ENCODE peak calls at places on chromosomes 7 and 10, in ten cellular contexts. A is astrocyte of the spinal cord, J is cardiac muscle cell, B is AG09309, E is right atrium auricular region, K is breast epithelium, Z is dorsolateral prefrontal cortex, C is fibroblast of lung, S is GM23338, Y is ovary. D is an unnamed sample.

GRCh38 chr7:32515890-32516550 is 20.7 kb downstream of the AVL9 start:
- DNase-seq in B (no peak), S (no peak), Z (no peak), J (no peak), E (no peak), K (no peak), A (peak; percentile 58), Y (no peak), C (no peak), D (no peak)

GRCh38 chr10:43866712-43867111 is 218.0 kb upstream of the ZNF32 start:
- DNase-seq in Z (no peak), C (no peak), B (no peak), Y (no peak), E (no peak), K (no peak), S (no peak), J (no peak), A (no peak), D (no peak)

GRCh38 chr7:96202102-96202501 is 119.8 kb downstream of the SLC25A13 start:
- DNase-seq in C (no peak), A (no peak), B (no peak), Y (no peak), S (no peak), J (no peak), Z (no peak), K (no peak), E (no peak), D (no peak)

GRCh38 chr7:30163231-30163894 is 28.6 kb downstream of the MTURN start:
- DNase-seq in Y (no peak), C (no peak), A (no peak), Z (no peak), J (no peak), B (no peak), K (no peak), E (no peak), S (no peak), D (no peak)

GRCh38 chr7:106610996-106611886 is 49.7 kb downstream of the CCDC71L start:
- DNase-seq in A (peak; percentile 19), C (peak; percentile 25), Z (no peak), J (peak; percentile 87), Y (no peak), S (peak; percentile 14), K (no peak), E (no peak), B (peak; percentile 33), D (peak; percentile 89)

GRCh38 chr7:140591178-140591902 is 49.3 kb downstream of the DENND2A start:
- DNase-seq in S (no peak), C (no peak), A (peak; percentile 26), B (no peak), E (no peak), Y (no peak), J (no peak), K (no peak), Z (no peak), D (no peak)

GRCh38 chr7:13155188-13155587 is 467.8 kb downstream of the ARL4A start:
- DNase-seq in C (no peak), E (no peak), J (no peak), A (no peak), K (no peak), B (no peak), S (no peak), Z (no peak), Y (no peak), D (no peak)

GRCh38 chr7:28882896-28883470 is 75.1 kb downstream of the TRIL start:
- DNase-seq in J (no peak), Y (no peak), Z (no peak), K (no peak), S (no peak), B (no peak), A (no peak), C (no peak), E (no peak), D (no peak)

GRCh38 chr10:90652519-90652918 is 205.3 kb downstream of the HTR7 start:
- DNase-seq in J (peak; percentile 66), Y (no peak), K (no peak), A (peak; percentile 48), E (no peak), Z (no peak), S (peak; percentile 60), C (peak; percentile 56), B (no peak), D (peak; percentile 62)
- TF ChIP-seq CTCF in J (peak; percentile 66), Y (no peak), K (no peak), A (peak; percentile 77), E (no peak), Z (peak; percentile 29), S (peak; percentile 67), C (peak; percentile 72), B (peak; percentile 30), D (peak; percentile 72)

GRCh38 chr7:133079296-133079695 is 2.6 kb downstream of the CHCHD3 start:
- DNase-seq in Y (no peak), B (no peak), K (no peak), S (peak; percentile 62), A (no peak), E (no peak), J (no peak), Z (no peak), C (no peak), D (no peak)

GRCh38 chr7:133081119-133081604 is 728 bp downstream of the CHCHD3 start:
- DNase-seq in Z (no peak), B (no peak), K (no peak), S (peak; percentile 40), J (no peak), C (no peak), A (no peak), Y (no peak), E (no peak), D (peak; percentile 15)

GRCh38 chr7:133077394-133077793 is 4.5 kb downstream of the CHCHD3 start:
- DNase-seq in E (no peak), C (no peak), Y (no peak), B (no peak), A (no peak), J (no peak), S (no peak), Z (no peak), K (no peak), D (no peak)

GRCh38 chr7:133081605-133082389 is at the start of gene CHCHD3:
- DNase-seq in E (peak; percentile 98), B (peak; percentile 91), J (peak; percentile 99), K (peak; percentile 98), Z (peak; percentile 99), A (peak; percentile 98), C (peak; percentile 97), S (peak; percentile 99), Y (peak; percentile 97), D (peak; percentile 97)

DNA sequence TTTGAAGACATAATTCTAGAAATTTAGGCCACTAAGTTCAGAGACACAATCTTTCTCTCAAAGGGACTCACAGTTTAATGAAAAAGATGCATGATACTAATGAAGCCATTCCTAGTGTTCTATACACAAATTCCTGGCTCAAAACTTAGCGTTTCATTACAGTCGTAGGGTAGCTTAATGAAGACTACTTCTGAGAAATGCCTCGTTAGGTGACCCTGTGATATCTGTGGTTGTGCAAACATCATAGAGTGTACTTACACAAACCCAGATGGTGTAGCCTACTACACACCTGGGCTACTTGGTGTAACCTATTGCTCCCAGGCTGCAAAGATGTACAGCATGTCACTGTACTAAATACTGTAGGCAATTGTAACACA is 488 bp upstream of the CHCHD3 start:
- DNase-seq in K (no peak), Y (no peak), Z (no peak), J (no peak), E (no peak), B (no peak), S (no peak), A (no peak), C (no peak), D (no peak)
- H3K4me3 ChIP-seq in K (peak overlapping the region; percentile 87), Y (no peak overlapping the region), Z (peak overlapping the region; percentile 94), J (no peak overlapping the region), E (no peak overlapping the region), B (no peak overlapping the region), S (no peak overlapping the region), A (no peak overlapping the region), C (no peak overlapping the region), D (no peak overlapping the region)

DNA sequence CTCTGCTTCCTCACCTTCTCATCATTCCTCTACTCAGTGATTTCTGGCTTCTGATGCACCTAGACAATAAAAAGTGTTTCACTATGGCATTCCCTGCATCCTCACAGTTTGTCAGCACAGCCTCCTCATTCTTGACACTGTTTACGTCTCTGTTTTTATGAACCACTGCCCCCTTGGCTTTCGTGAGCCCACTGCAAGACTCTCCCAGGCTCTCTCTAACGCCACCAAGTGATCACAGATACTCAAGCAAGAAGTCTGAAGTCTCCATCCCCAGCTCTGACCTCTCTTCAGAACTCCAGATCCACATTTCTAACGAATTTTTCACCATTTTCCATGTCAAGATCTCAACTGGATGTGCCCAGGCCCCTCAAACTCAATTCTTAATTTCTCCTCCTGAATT is 8.9 kb downstream of the SLC16A9 start:
- DNase-seq in B (no peak), A (no peak), Y (no peak), S (peak; percentile 62), K (no peak), J (no peak), E (no peak), C (no peak), Z (no peak), D (no peak)
- TF ChIP-seq CTCF in B (no peak), A (no peak), Y (no peak), S (peak; percentile 50), K (no peak), J (no peak), E (no peak), C (no peak), Z (no peak), D (no peak)

GRCh38 chr7:129783097-129783919 is 169.5 kb downstream of the UBE2H start:
- DNase-seq in J (no peak), K (no peak), A (no peak), C (no peak), S (no peak), B (no peak), Z (no peak), E (no peak), Y (no peak), D (peak; percentile 4)

GRCh38 chr7:129781128-129781855 is 169.8 kb downstream of the NRF1 start:
- DNase-seq in A (no peak), B (no peak), K (no peak), C (no peak), S (peak; percentile 81), Y (no peak), J (no peak), Z (no peak), E (no peak), D (no peak)

GRCh38 chr7:129780257-129781127 is 169.0 kb downstream of the NRF1 start:
- DNase-seq in A (no peak), S (peak; percentile 90), Z (no peak), C (no peak), J (no peak), B (no peak), Y (no peak), E (no peak), K (peak; percentile 78), D (no peak)

GRCh38 chr7:129782257-129783096 is 170.3 kb downstream of the UBE2H start:
- DNase-seq in Z (no peak), S (no peak), J (no peak), Y (no peak), A (no peak), C (no peak), K (no peak), B (no peak), E (no peak), D (no peak)

DNA sequence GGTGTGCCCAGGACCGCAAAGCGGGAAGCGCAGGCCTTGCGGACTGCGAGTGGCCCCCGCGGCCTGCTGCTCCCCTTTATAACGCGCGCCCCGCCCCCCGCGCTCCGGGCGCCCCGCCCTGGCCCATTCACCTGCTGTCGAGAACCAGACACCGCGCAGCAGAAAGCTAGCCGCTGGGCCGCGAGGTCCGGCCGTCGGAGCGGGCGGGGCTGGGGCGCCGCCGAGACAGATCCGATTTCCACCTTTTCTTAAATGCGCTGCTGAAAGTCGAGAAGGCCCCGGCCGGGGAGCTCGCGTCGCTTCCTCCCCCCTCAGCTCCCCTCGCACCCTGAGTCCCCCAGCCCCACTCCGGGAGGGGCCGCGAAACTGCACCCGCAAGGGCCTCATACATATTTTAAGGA is 170.3 kb downstream of the NRF1 start:
- DNase-seq in S (peak; percentile 90), Y (no peak), A (no peak), E (no peak), J (no peak), Z (no peak), K (no peak), B (no peak), C (no peak), D (no peak)
- H3K4me3 ChIP-seq in S (peak overlapping the region; percentile 93), Y (no peak overlapping the region), A (no peak overlapping the region), E (no peak overlapping the region), J (no peak overlapping the region), Z (no peak overlapping the region), K (peak overlapping the region; percentile 73), B (no peak overlapping the region), C (no peak overlapping the region), D (no peak overlapping the region)

D was measured in fibroblast of the aortic adventitia.